ENCODE peak calls at places on chromosomes 12 and 14, in seven cellular contexts. D is naive thymus-derived CD4-positive, alpha-beta T cell; U is Peyer's patch; I is CD8-positive, alpha-beta memory T cell; J is heart left ventricle; L is adrenal gland; H is GM12878. A is an unnamed sample.

GRCh38 chr14:22095845-22096510 is 422.4 kb upstream of the OR4E1 start:
- DNase-seq in U (no peak), J (no peak), D (peak), L (no peak), H (no peak), I (no peak), A (no peak)

GRCh38 chr12:51636581-51636980 is 45.5 kb downstream of the SCN8A start:
- DNase-seq in J (no peak), I (no peak), U (no peak), L (no peak), H (no peak), D (no peak), A (no peak)

GRCh38 chr12:2057041-2057792 is 4.4 kb downstream of the CACNA1C start:
- DNase-seq in U (peak), H (no peak), I (peak), L (no peak), D (no peak), J (peak), A (peak)

GRCh38 chr12:25051583-25052190 is 102.8 kb upstream of the BCAT1 start:
- DNase-seq in H (peak), U (no peak), I (peak), J (no peak), L (no peak), D (no peak), A (no peak)

GRCh38 chr12:98516184-98516873 is 939 bp downstream of the TMPO start:
- DNase-seq in I (peak), H (peak), D (peak), U (peak), L (peak), J (peak), A (peak)

GRCh38 chr12:75452675-75453330 is 27.8 kb upstream of the GLIPR1 start:
- DNase-seq in J (no peak), I (no peak), H (no peak), L (no peak), D (no peak), U (no peak), A (no peak)

GRCh38 chr14:61925043-61925442 is 162.8 kb downstream of the SNAPC1 start:
- DNase-seq in H (no peak), I (peak), U (no peak), L (no peak), D (peak), J (no peak), A (no peak)

GRCh38 chr12:132144115-132145071 is at the start of the genes DDX51 and NOC4L:
- DNase-seq in L (peak), H (peak), I (peak), U (peak), D (peak), J (peak), A (peak)

GRCh38 chr12:25959069-25959961 is 833 bp downstream of the RASSF8 start:
- DNase-seq in U (peak), H (no peak), I (no peak), D (no peak), J (peak), L (peak), A (peak)

GRCh38 chr14:74492413-74493342 is at the start of gene NPC2:
- DNase-seq in I (peak), D (peak), J (no peak), H (no peak), U (no peak), L (no peak), A (no peak)

GRCh38 chr12:65818454-65819382 is 5.6 kb upstream of the HMGA2 start:
- DNase-seq in H (no peak), J (no peak), I (no peak), D (no peak), U (no peak), L (no peak), A (peak)

GRCh38 chr14:77615231-77616132 is 955 bp downstream of the SPTLC2 start:
- DNase-seq in D (peak), H (no peak), I (peak), L (no peak), U (no peak), J (no peak), A (peak)

GRCh38 chr12:124621296-124621660 is 53.9 kb upstream of the NCOR2 start:
- DNase-seq in I (no peak), U (no peak), D (no peak), J (peak), H (no peak), L (peak), A (no peak)

GRCh38 chr14:68628605-68629310 is 164.1 kb downstream of the ZFP36L1 start:
- DNase-seq in I (peak), J (no peak), L (no peak), U (peak), H (no peak), D (peak), A (no peak)

GRCh38 chr14:29724991-29725390 is 202.7 kb downstream of the PRKD1 start:
- DNase-seq in U (no peak), D (no peak), L (peak), I (no peak), J (no peak), H (no peak), A (no peak)

GRCh38 chr14:55412686-55413085 is 1.1 kb upstream of the ATG14 start:
- DNase-seq in J (no peak), D (no peak), L (no peak), U (no peak), H (no peak), I (no peak), A (no peak)

GRCh38 chr12:9113987-9114309 is 1.8 kb downstream of the A2M start:
- DNase-seq in D (no peak), U (no peak), L (no peak), H (no peak), I (no peak), J (no peak), A (no peak)

GRCh38 chr14:37047996-37048395 is 124.4 kb downstream of the SLC25A21 start:
- DNase-seq in L (no peak), H (no peak), I (no peak), J (no peak), U (no peak), D (no peak), A (peak)
- H3K4me3 ChIP-seq in L (no peak), H (no peak), I (no peak), J (no peak), U (no peak), D (no peak), A (no peak)

DNA sequence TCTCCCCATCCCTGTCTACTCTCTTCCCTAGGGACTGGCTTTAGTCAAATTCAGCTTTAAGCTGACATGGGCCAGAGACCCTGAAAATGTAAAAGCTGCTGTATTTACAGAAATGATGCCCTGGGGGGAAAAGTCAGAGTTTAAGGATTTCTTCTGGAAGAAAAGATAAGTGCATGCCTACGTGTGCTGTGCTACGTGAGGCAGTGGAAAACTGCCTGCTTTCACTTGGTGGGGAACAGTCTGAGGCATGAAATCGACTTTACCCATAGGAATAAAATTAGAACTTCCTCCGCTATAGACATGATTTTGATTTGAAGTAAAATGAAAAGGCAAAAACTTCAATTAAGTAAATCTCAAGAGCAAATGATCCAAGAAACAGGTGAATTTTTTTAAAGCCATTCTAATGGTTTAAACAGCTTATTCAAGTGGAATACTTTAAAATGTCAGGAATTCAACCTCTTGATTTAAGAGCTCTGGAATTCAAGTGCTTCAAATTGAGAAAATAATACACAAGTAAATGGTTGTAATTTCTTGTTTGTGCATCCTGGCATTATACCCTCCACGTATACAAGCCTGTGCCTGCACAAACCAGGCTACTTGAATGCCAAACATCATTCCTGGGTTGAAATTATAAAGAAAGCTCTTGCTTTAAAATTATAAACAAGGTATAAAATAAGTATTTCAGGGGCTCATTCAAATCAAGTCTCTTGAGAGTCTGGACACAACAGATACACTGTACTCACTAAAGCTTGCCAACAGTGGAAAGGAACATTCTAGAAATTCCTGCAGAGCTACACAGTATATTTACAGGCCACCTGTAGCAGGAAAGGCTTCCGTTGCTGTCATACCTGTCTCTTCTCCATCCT is 168.4 kb downstream of the FOXN3 start:
- DNase-seq in D (no peak), U (no peak), H (no peak), I (no peak), J (no peak), L (no peak), A (no peak)
- H3K27ac ChIP-seq in D (no peak), U (no peak), H (no peak), I (no peak), J (no peak), L (no peak), A (no peak)

GRCh38 chr14:60356921-60357550 is 108.0 kb downstream of the PPM1A start:
- DNase-seq in U (no peak), H (no peak), D (no peak), I (no peak), J (no peak), L (no peak), A (no peak)
- H3K4me3 ChIP-seq in U (no peak), H (no peak), D (no peak), I (no peak), J (no peak), L (no peak), A (no peak)

GRCh38 chr12:131097247-131098177 is 143.8 kb downstream of the ADGRD1 start:
- DNase-seq in L (no peak), J (peak), D (no peak), I (no peak), U (peak), H (no peak), A (no peak)

GRCh38 chr12:131096681-131097181 is 143.0 kb downstream of the ADGRD1 start:
- DNase-seq in U (peak), L (peak), J (peak), I (no peak), D (no peak), H (no peak), A (no peak)

GRCh38 chr12:131095826-131096680 is 142.3 kb downstream of the ADGRD1 start:
- DNase-seq in U (peak), J (peak), I (no peak), D (no peak), H (no peak), L (peak), A (no peak)

GRCh38 chr12:131100031-131100674 is 146.4 kb downstream of the ADGRD1 start:
- DNase-seq in J (no peak), I (no peak), U (no peak), H (no peak), D (no peak), L (peak), A (no peak)

DNA sequence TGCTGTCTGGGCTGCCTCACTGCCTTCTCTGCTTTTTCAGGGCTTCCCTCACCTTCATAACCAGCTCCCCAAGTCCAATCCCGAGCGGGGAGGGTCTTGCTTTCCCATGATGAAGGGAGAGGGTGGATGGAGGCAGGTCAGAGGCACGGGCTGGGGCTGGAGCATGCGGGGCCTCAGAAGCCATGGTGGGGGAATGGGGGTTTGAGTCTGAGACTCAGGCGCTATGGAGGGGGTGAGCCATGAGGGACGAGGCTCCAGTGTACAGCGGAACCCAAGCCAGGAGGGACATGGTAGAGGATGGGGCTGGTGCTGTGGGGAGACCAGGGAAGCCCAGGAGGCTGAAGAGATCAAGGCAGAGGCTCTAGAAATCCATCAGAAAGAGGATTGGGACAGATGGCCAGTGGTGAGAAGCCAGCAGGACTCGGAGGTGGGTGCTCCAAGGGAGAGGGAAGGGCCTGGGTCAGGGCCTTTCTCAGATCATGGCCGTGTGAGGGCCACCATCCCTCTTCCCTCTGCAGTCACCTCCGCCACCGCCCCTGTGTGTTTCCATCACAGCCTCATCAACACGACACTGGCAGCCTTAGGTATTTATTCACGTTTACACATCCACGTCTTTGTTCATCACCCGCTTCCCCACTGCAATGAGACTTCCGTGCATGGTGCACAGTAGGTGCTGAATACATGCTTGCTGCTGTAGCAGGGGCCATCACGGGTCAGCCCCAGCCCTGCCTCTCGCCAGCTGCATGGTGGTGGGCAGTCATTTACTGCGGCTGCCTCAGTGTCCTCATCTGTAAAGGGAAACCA is 144.7 kb downstream of the ADGRD1 start:
- DNase-seq in L (no peak), I (no peak), J (peak), D (no peak), U (peak), H (no peak), A (no peak)
- H3K27ac ChIP-seq in L (no peak), I (no peak), J (no peak), D (no peak), U (no peak), H (no peak), A (no peak)

GRCh38 chr12:106845910-106846309 is 71.4 kb downstream of the RIC8B start:
- DNase-seq in J (no peak), U (no peak), H (no peak), D (no peak), L (no peak), I (no peak), A (no peak)

GRCh38 chr12:106839343-106839742 is 64.9 kb downstream of the RIC8B start:
- DNase-seq in U (no peak), D (no peak), I (no peak), J (no peak), L (no peak), H (no peak), A (no peak)

GRCh38 chr12:106837782-106838181 is 63.3 kb downstream of the RIC8B start:
- DNase-seq in U (no peak), D (no peak), J (no peak), H (no peak), I (no peak), L (no peak), A (no peak)

GRCh38 chr12:106840217-106840616 is 65.7 kb downstream of the RIC8B start:
- DNase-seq in D (no peak), I (no peak), H (no peak), J (no peak), U (no peak), L (no peak), A (peak)

GRCh38 chr12:106841471-106842302 is 67.2 kb downstream of the RIC8B start:
- DNase-seq in U (no peak), L (peak), I (peak), H (no peak), J (peak), D (peak), A (peak)
- H3K4me3 ChIP-seq in U (no peak), L (peak), I (no peak), H (no peak), J (no peak), D (no peak), A (no peak)

GRCh38 chr14:89625208-89625987 is 208.4 kb upstream of the FOXN3 start:
- DNase-seq in U (no peak), L (peak), J (peak), I (no peak), D (no peak), H (no peak), A (no peak)
- H3K27ac ChIP-seq in U (no peak), L (no peak), J (no peak), I (no peak), D (no peak), H (no peak), A (no peak)

GRCh38 chr12:64696065-64696741 is 63.0 kb downstream of the GNS start:
- DNase-seq in U (no peak), L (no peak), I (no peak), D (no peak), H (no peak), J (no peak), A (no peak)

GRCh38 chr12:64694130-64695078 is 64.8 kb downstream of the GNS start:
- DNase-seq in I (no peak), D (no peak), J (no peak), H (no peak), L (no peak), U (no peak), A (no peak)

GRCh38 chr12:64699504-64700115 is 59.6 kb downstream of the GNS start:
- DNase-seq in I (no peak), D (no peak), U (no peak), H (no peak), L (peak), J (no peak), A (no peak)

GRCh38 chr12:64691793-64692583 is 67.2 kb downstream of the GNS start:
- DNase-seq in H (no peak), J (no peak), L (no peak), U (no peak), D (no peak), I (no peak), A (no peak)

GRCh38 chr12:64695550-64695949 is 63.7 kb downstream of the GNS start:
- DNase-seq in L (no peak), I (no peak), J (no peak), U (no peak), H (no peak), D (no peak), A (no peak)
- H3K4me3 ChIP-seq in L (no peak), I (no peak), J (no peak), U (no peak), H (no peak), D (no peak), A (no peak)

GRCh38 chr12:122753213-122753571 is 568 bp downstream of the DENR start:
- DNase-seq in H (no peak), J (no peak), L (no peak), D (no peak), U (no peak), I (no peak), A (peak)
- H3K27ac ChIP-seq in H (peak), J (peak), L (peak), D (peak), U (peak), I (peak), A (peak)

GRCh38 chr12:12903642-12904609 is 12.6 kb downstream of the GPRC5A start:
- DNase-seq in H (no peak), J (no peak), D (no peak), I (no peak), U (no peak), L (no peak), A (no peak)
- H3K4me3 ChIP-seq in H (no peak), J (no peak), D (no peak), I (no peak), U (no peak), L (no peak), A (no peak)

DNA sequence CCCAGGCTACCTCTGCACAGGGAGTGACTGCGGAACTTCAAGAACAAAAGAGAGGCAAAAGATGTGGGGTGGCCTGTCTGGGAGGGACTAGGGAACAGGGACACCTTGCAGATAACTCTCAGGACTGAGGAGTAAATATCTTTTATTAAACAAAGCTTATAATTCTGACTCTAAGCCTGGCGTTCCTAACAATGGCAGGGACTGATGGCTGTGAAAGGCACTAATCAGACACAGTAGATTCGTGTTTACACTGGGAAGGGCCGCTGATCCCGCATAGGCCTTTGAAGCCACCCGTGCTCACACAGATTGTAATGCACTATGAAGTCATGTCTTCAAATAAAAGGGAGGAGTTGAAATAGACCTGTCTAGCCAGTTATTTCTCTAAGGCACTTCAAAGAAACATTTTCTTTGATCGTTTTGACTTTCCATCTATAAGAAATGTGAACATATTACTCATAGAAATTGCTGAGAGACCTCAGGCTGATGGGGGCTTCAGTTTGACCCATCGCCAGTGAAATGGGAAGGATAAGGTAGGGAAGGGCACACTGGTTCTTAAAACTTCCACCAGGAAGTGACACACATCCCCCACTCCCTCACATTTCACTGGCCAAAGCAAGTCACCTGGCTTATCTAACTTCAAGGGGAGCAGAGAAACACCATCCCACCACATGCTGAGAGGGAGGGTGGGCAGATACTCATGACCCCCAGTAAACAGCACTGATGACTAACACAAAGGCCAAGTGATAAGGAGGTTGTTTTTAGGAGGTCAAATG is 91.3 kb upstream of the EEA1 start:
- DNase-seq in U (peak), I (no peak), L (no peak), D (no peak), H (no peak), J (no peak), A (no peak)
- H3K27ac ChIP-seq in U (peak), I (no peak), L (no peak), D (no peak), H (no peak), J (no peak), A (no peak)